ENCODE peak calls at places on chromosomes 3 and 15, in four cellular contexts. E is IMR-90, T is hepatocyte, C is astrocyte. L is an unnamed sample.

GRCh38 chr15:34514251-34514760 is 69.1 kb downstream of the GOLGA8B start:
- DNase-seq in C (no peak), E (no peak), T (peak; percentile 70), L (no peak)

GRCh38 chr3:40267940-40268707 is 41.4 kb upstream of the EIF1B start:
- DNase-seq in C (no peak), T (peak; percentile 35), E (no peak), L (no peak)

GRCh38 chr15:92025717-92026270 is 172.3 kb downstream of the SLCO3A1 start:
- DNase-seq in T (peak; percentile 49), C (no peak), E (no peak), L (no peak)

GRCh38 chr3:195071916-195072820 is 198.8 kb downstream of the XXYLT1 start:
- DNase-seq in C (no peak), E (no peak), T (no peak), L (no peak)

GRCh38 chr15:92803852-92804609 is 96.1 kb upstream of the CHD2 start:
- DNase-seq in E (peak; percentile 100), T (peak; percentile 92), C (peak; percentile 100), L (peak; percentile 100)

GRCh38 chr15:52498700-52499099 is 30.0 kb downstream of the MYO5A start:
- DNase-seq in E (no peak), C (peak; percentile 29), T (no peak), L (no peak)

GRCh38 chr3:141410861-141411771 is 42.8 kb downstream of the ZBTB38 start:
- DNase-seq in E (peak; percentile 68), C (peak; percentile 47), T (no peak), L (no peak)

GRCh38 chr15:42890161-42890913 is 30.2 kb downstream of the TTBK2 start:
- DNase-seq in T (peak; percentile 7), E (peak; percentile 88), C (peak; percentile 98), L (peak; percentile 68)

GRCh38 chr3:158845748-158846350 is 44.0 kb downstream of the MFSD1 start:
- DNase-seq in T (peak; percentile 62), E (no peak), C (peak; percentile 10), L (no peak)

GRCh38 chr3:16203031-16203430 is 28.6 kb downstream of the GALNT15 start:
- DNase-seq in E (peak; percentile 84), T (no peak), C (peak; percentile 84), L (peak; percentile 77)

GRCh38 chr3:62197613-62198012 is 175.7 kb downstream of the FEZF2 start:
- DNase-seq in E (no peak), T (no peak), C (no peak), L (no peak)

GRCh38 chr3:52529376-52530333 is 4.0 kb downstream of the NT5DC2 start:
- DNase-seq in T (no peak), C (peak; percentile 43), E (peak; percentile 46), L (no peak)

DNA sequence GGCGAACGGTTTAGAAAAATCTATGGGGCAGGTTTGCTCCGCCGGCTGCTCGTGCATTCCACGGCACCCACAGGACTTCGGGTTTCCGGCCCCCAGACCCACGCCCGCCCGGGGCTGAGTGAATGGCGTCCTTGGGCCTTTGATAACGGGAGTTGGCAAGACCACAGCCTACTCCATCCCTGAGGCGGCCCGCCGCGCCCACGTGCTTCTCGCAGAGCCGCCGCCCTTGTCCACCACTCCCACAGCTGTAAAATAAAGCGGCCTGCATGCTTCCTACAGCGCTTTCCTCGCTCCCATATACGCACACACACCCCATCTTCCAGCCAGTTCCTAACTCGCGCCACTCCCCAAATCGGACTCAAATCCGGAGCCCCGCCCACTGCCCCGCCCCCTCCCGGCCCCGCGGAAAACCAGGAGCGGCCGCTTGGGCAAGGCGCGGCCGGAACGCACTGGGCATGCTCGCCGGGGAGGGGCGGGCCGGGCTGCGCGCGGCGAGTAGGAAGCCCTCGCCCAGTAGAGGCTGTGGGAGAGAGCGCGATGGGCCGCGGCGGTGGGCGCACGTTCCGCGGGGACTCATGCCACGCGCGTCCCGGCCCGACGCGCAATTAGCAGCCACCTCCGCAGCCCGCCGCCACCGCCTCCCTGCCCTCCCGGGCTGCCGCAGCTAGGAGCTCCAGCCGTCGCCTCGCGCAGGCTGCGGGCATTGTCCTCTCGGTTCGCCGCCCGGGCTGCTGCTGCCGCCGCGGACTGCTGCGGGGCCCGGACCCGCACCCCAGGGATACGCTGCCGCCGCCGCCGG is at the start of gene RAP2B:
- DNase-seq in T (peak; percentile 97), E (peak; percentile 93), C (peak; percentile 95), L (peak; percentile 92)
- TF ChIP-seq CTCF in T (no peak), E (no peak), C (no peak), L (no peak)

DNA sequence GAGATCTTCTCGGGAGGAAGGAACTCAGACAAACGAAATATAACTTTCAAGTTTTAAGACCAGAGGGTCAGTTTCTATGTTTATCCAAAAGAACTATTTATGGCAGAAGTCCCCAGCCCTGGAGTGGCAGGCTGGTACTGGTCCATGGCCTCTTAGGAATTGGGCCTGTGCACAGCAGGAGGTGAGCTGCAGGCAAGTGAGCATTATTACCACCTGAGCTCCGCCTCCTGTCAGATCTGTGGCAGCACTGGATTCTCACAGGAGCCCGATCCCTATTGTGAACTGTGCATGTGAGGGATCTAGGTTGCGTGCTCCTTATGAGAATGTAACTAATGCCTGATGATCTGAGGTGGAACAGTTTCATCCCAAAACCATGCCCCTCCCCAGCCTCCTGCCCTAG is 14.3 kb upstream of the HPS3 start:
- DNase-seq in T (no peak), C (no peak), E (no peak), L (no peak)
- TF ChIP-seq CTCF in T (no peak), C (no peak), E (no peak), L (no peak)

GRCh38 chr3:131053021-131053420 is 26.3 kb downstream of the NEK11 start:
- DNase-seq in C (no peak), E (peak; percentile 1), T (no peak), L (no peak)
- TF ChIP-seq CTCF in C (peak; percentile 33), E (peak; percentile 35), T (peak; percentile 33), L (peak; percentile 73)

GRCh38 chr3:145716519-145716918 is 444.5 kb downstream of the PLOD2 start:
- DNase-seq in C (no peak), E (no peak), T (no peak), L (no peak)

GRCh38 chr3:145727416-145727930 is 433.5 kb downstream of the PLOD2 start:
- DNase-seq in T (no peak), E (no peak), C (no peak), L (no peak)

GRCh38 chr3:145721273-145721805 is 439.6 kb downstream of the PLOD2 start:
- DNase-seq in C (no peak), T (no peak), E (no peak), L (no peak)

GRCh38 chr3:145719118-145719517 is 441.9 kb downstream of the PLOD2 start:
- DNase-seq in C (no peak), T (no peak), E (no peak), L (no peak)

DNA sequence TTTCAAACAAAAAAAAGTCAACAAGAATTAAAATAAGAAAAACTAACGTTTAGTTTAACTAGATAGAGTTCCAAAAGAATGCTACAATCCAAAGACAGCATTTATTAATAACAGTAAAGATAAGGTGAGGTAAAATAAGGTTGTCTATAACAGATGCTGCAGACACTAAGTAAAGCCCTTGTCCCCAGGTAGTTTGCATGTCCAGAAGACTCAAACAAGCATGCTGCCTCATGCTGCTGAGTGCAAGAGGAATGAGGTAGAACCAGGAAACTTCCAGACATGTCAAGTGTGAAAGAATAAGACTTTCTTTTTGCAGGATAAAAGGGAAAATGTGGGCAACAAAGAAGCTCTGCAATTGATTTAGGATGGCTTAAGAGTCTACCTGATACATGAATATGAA is 439.2 kb downstream of the PLOD2 start:
- DNase-seq in E (no peak), T (no peak), C (no peak), L (no peak)
- TF ChIP-seq CTCF in E (no peak), T (no peak), C (no peak), L (no peak)

GRCh38 chr3:12471228-12471627 is 13.1 kb upstream of the TSEN2 start:
- DNase-seq in C (no peak), T (peak; percentile 45), E (no peak), L (no peak)
- TF ChIP-seq CTCF in C (no peak), T (no peak), E (no peak), L (no peak)

GRCh38 chr3:23712656-23713559 is 92.8 kb upstream of the UBE2E1 start:
- DNase-seq in T (peak; percentile 52), C (peak; percentile 93), E (peak; percentile 96), L (peak; percentile 86)
- TF ChIP-seq CTCF in T (peak; percentile 26), C (peak; percentile 10), E (peak; percentile 14), L (peak; percentile 18)

GRCh38 chr3:22731901-22732300 is 471.2 kb upstream of the UBE2E2 start:
- DNase-seq in E (no peak), C (no peak), T (no peak), L (no peak)

GRCh38 chr3:22730701-22731100 is 472.4 kb upstream of the UBE2E2 start:
- DNase-seq in E (no peak), C (no peak), T (no peak), L (no peak)

GRCh38 chr3:22729212-22729611 is 473.9 kb upstream of the UBE2E2 start:
- DNase-seq in T (no peak), E (no peak), C (peak; percentile 22), L (no peak)

GRCh38 chr3:22728406-22728805 is 474.7 kb upstream of the UBE2E2 start:
- DNase-seq in E (no peak), C (no peak), T (no peak), L (no peak)

GRCh38 chr3:22729981-22730380 is 473.1 kb upstream of the UBE2E2 start:
- DNase-seq in T (peak; percentile 8), C (no peak), E (peak; percentile 0), L (no peak)
- TF ChIP-seq CTCF in T (peak; percentile 44), C (peak; percentile 28), E (no peak), L (peak; percentile 13)

DNA sequence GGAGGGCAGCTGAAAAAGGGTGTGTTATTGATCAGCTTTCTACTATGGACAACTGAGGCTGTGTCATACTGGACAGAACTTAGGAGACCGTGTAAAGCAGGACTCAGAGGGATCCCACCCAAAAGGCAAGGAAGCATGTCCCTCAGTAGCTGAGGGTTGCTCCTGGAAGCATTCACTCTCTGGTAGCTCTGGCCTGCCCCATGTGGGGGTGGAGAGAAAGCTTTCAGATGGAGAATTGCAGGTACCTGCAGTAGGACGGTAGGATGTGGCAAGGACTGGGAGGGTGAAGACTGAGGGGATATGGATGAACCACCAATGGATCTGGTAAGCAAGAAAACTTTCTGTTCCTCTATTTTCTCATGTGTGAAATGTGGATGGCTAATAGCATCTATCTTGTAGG is 157.5 kb upstream of the PROK2 start:
- DNase-seq in T (no peak), C (no peak), E (no peak), L (no peak)
- TF ChIP-seq CTCF in T (no peak), C (no peak), E (no peak), L (no peak)

L was measured in HFFc6.